ENCODE peak calls at places on chromosomes 5 and 9, in six cellular contexts. One of them, this sample, is unnamed.

GRCh38 chr5:145991044-145991575 is 54.7 kb downstream of the SH3RF2 start:
- DNase-seq in breast epithelium: no peak
- DNase-seq in A549: no peak
- DNase-seq in right atrium auricular region: no peak
- DNase-seq in upper lobe of right lung: no peak
- DNase-seq in pancreas: no peak
- DNase-seq in this sample: peak; percentile 80

GRCh38 chr5:82538339-82539034 is 260.3 kb upstream of the RPS23 start:
- DNase-seq in breast epithelium: no peak
- DNase-seq in A549: no peak
- DNase-seq in right atrium auricular region: no peak
- DNase-seq in upper lobe of right lung: no peak
- DNase-seq in pancreas: no peak
- DNase-seq in this sample: peak; percentile 88

GRCh38 chr5:51678335-51678734 is 295.1 kb downstream of the ISL1 start:
- DNase-seq in breast epithelium: no peak
- DNase-seq in A549: no peak
- DNase-seq in right atrium auricular region: no peak
- DNase-seq in upper lobe of right lung: no peak
- DNase-seq in pancreas: no peak
- DNase-seq in this sample: no peak

GRCh38 chr9:92650839-92651621 is 18.9 kb downstream of the IPPK start:
- DNase-seq in breast epithelium: no peak
- DNase-seq in A549: no peak
- DNase-seq in right atrium auricular region: no peak
- DNase-seq in upper lobe of right lung: peak; percentile 61
- DNase-seq in pancreas: no peak
- DNase-seq in this sample: peak; percentile 98

GRCh38 chr5:159673538-159673937 is 242.7 kb upstream of the ADRA1B start:
- DNase-seq in breast epithelium: no peak
- DNase-seq in A549: no peak
- DNase-seq in right atrium auricular region: no peak
- DNase-seq in upper lobe of right lung: no peak
- DNase-seq in pancreas: no peak
- DNase-seq in this sample: no peak

GRCh38 chr5:147857302-147858129 is 21.0 kb upstream of the SCGB3A2 start:
- DNase-seq in breast epithelium: peak; percentile 51
- DNase-seq in A549: peak; percentile 25
- DNase-seq in right atrium auricular region: peak; percentile 89
- DNase-seq in upper lobe of right lung: no peak
- DNase-seq in pancreas: peak; percentile 50
- DNase-seq in this sample: peak; percentile 71

GRCh38 chr9:135976531-135976930 is 15.4 kb upstream of the UBAC1 start:
- DNase-seq in breast epithelium: no peak
- DNase-seq in A549: no peak
- DNase-seq in right atrium auricular region: no peak
- DNase-seq in upper lobe of right lung: no peak
- DNase-seq in pancreas: no peak
- DNase-seq in this sample: no peak

GRCh38 chr9:137032893-137033292 is 1.0 kb upstream of the FUT7 start:
- DNase-seq in breast epithelium: no peak
- DNase-seq in A549: no peak
- DNase-seq in right atrium auricular region: peak; percentile 69
- DNase-seq in upper lobe of right lung: peak; percentile 76
- DNase-seq in pancreas: no peak
- DNase-seq in this sample: no peak

GRCh38 chr9:99601506-99601905 is 220.2 kb upstream of the NR4A3 start:
- DNase-seq in breast epithelium: no peak
- DNase-seq in A549: no peak
- DNase-seq in right atrium auricular region: no peak
- DNase-seq in upper lobe of right lung: no peak
- DNase-seq in pancreas: no peak
- DNase-seq in this sample: no peak

GRCh38 chr5:163614787-163615186 is 109.4 kb downstream of the MAT2B start:
- DNase-seq in breast epithelium: no peak
- DNase-seq in A549: no peak
- DNase-seq in right atrium auricular region: no peak
- DNase-seq in upper lobe of right lung: no peak
- DNase-seq in pancreas: no peak
- DNase-seq in this sample: no peak

GRCh38 chr5:7754997-7755596 is 95.8 kb downstream of the CFAP90 start:
- DNase-seq in breast epithelium: no peak
- DNase-seq in A549: peak; percentile 28
- DNase-seq in right atrium auricular region: no peak
- DNase-seq in upper lobe of right lung: peak; percentile 86
- DNase-seq in pancreas: peak; percentile 15
- DNase-seq in this sample: peak; percentile 47

GRCh38 chr9:6759114-6759977 is 1.6 kb downstream of the KDM4C start:
- DNase-seq in breast epithelium: no peak
- DNase-seq in A549: peak; percentile 38
- DNase-seq in right atrium auricular region: no peak
- DNase-seq in upper lobe of right lung: no peak
- DNase-seq in pancreas: no peak
- DNase-seq in this sample: no peak

GRCh38 chr5:173802670-173803165 is 85.4 kb upstream of the CPEB4 start:
- DNase-seq in breast epithelium: peak; percentile 28
- DNase-seq in A549: peak; percentile 54
- DNase-seq in right atrium auricular region: peak; percentile 66
- DNase-seq in upper lobe of right lung: peak; percentile 84
- DNase-seq in pancreas: no peak
- DNase-seq in this sample: peak; percentile 82

GRCh38 chr5:85985167-85985566 is 632.6 kb upstream of the COX7C start:
- DNase-seq in breast epithelium: no peak
- DNase-seq in A549: no peak
- DNase-seq in right atrium auricular region: no peak
- DNase-seq in upper lobe of right lung: no peak
- DNase-seq in pancreas: no peak
- DNase-seq in this sample: no peak

GRCh38 chr5:173554989-173555705 is 61.3 kb downstream of the BOD1 start:
- DNase-seq in breast epithelium: peak; percentile 38
- DNase-seq in A549: no peak
- DNase-seq in right atrium auricular region: no peak
- DNase-seq in upper lobe of right lung: no peak
- DNase-seq in pancreas: no peak
- DNase-seq in this sample: no peak

GRCh38 chr5:171422902-171423663 is 3.6 kb downstream of the FGF18 start:
- DNase-seq in breast epithelium: no peak
- DNase-seq in A549: no peak
- DNase-seq in right atrium auricular region: peak; percentile 57
- DNase-seq in upper lobe of right lung: no peak
- DNase-seq in pancreas: peak; percentile 1
- DNase-seq in this sample: no peak

GRCh38 chr9:109108318-109108717 is 11.4 kb downstream of the TMEM245 start:
- DNase-seq in breast epithelium: no peak
- DNase-seq in A549: no peak
- DNase-seq in right atrium auricular region: no peak
- DNase-seq in upper lobe of right lung: no peak
- DNase-seq in pancreas: no peak
- DNase-seq in this sample: peak; percentile 46

GRCh38 chr5:79172269-79172668 is 60.7 kb downstream of the BHMT start:
- DNase-seq in breast epithelium: no peak
- DNase-seq in A549: no peak
- DNase-seq in right atrium auricular region: no peak
- DNase-seq in upper lobe of right lung: no peak
- DNase-seq in pancreas: no peak
- DNase-seq in this sample: no peak

GRCh38 chr9:27204578-27204977 is 92.4 kb downstream of the EQTN start:
- DNase-seq in breast epithelium: no peak
- DNase-seq in A549: no peak
- DNase-seq in right atrium auricular region: no peak
- DNase-seq in upper lobe of right lung: no peak
- DNase-seq in pancreas: no peak
- DNase-seq in this sample: no peak

GRCh38 chr9:5665059-5665458 is 36.2 kb downstream of the RIC1 start:
- DNase-seq in breast epithelium: no peak
- DNase-seq in A549: no peak
- DNase-seq in right atrium auricular region: no peak
- DNase-seq in upper lobe of right lung: no peak
- DNase-seq in pancreas: no peak
- DNase-seq in this sample: peak; percentile 59

DNA sequence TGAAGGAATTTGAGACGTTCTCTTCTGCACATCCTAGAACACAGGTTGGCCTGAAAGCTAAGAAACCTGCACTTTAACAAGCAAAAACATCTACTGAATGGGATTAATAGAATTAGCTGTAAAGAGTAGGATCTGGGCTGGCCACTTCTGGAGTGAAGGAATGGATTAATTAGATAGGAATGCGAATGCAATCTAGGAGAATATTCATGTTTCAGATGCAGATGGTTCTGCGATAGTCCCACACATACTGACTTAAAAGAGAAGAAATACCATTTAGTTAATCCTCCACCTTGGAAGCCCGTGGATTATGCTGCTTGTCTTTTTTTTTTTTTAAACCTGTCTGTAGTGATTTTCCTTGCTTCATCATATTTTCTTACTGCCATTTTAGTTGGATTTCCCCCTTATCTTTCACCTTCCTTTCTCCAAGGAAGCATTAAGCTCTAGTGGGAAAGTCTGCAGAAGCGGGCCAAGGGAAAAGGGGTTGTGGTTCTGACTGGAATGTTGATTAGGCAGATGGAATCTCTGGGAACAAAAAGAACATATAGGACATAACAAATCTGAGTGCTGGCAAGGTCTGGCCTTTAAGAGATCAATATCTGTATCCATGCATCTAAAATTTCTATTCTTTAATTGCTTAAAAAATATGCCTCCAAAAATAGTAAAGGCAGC is 152.4 kb downstream of the ALDH1A1 start:
- DNase-seq in breast epithelium: no peak
- DNase-seq in A549: no peak
- DNase-seq in right atrium auricular region: no peak
- DNase-seq in upper lobe of right lung: no peak
- DNase-seq in pancreas: no peak
- DNase-seq in this sample: no peak
- TF ChIP-seq CTCF in breast epithelium: no peak
- TF ChIP-seq CTCF in A549: no peak
- TF ChIP-seq CTCF in right atrium auricular region: no peak
- TF ChIP-seq CTCF in upper lobe of right lung: no peak
- TF ChIP-seq CTCF in pancreas: no peak
- TF ChIP-seq CTCF in this sample: no peak

DNA sequence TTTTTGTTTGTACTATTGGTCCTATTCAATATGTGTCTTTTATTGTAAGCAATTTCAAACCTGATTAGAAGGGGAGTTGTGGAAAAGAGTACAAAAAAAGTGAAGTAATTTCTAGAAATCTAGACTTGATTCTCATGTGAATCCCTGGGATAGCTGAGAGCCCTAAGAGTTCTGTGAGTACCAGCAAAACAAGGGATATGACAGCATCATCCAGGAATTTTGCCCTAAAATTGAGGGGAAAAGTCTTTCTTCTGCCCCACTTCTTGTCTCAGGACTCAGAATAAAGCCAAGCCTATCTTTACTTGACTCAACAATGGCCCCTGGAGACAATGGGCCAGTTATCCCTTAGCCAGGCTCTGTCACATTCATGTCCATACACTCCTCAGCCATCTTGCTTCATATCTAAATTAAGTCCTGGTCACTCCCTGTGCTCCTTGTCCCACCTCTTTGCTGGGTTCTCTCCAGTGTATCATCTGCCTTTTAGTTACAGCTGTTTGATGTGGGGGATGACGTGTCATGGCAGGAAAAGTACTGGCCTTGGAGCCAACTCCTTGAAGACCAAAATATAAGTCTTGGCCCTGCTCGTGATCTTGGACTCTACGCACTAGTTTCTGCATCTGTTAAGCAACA is 81.2 kb downstream of the ADAMTS12 start:
- DNase-seq in breast epithelium: no peak
- DNase-seq in A549: no peak
- DNase-seq in right atrium auricular region: no peak
- DNase-seq in upper lobe of right lung: no peak
- DNase-seq in pancreas: no peak
- DNase-seq in this sample: peak; percentile 71
- H3K4me3 ChIP-seq in breast epithelium: no peak overlapping the region
- H3K4me3 ChIP-seq in A549: no peak overlapping the region
- H3K4me3 ChIP-seq in right atrium auricular region: no peak overlapping the region
- H3K4me3 ChIP-seq in upper lobe of right lung: no peak overlapping the region
- H3K4me3 ChIP-seq in pancreas: no peak overlapping the region
- H3K4me3 ChIP-seq in this sample: no peak overlapping the region

GRCh38 chr5:72456391-72457060 is 50.7 kb downstream of the ZNF366 start:
- DNase-seq in breast epithelium: no peak
- DNase-seq in A549: no peak
- DNase-seq in right atrium auricular region: no peak
- DNase-seq in upper lobe of right lung: no peak
- DNase-seq in pancreas: no peak
- DNase-seq in this sample: no peak

GRCh38 chr5:72453260-72453775 is 53.9 kb downstream of the ZNF366 start:
- DNase-seq in breast epithelium: no peak
- DNase-seq in A549: no peak
- DNase-seq in right atrium auricular region: no peak
- DNase-seq in upper lobe of right lung: no peak
- DNase-seq in pancreas: no peak
- DNase-seq in this sample: no peak

GRCh38 chr5:72455477-72455876 is 51.7 kb downstream of the ZNF366 start:
- DNase-seq in breast epithelium: no peak
- DNase-seq in A549: no peak
- DNase-seq in right atrium auricular region: no peak
- DNase-seq in upper lobe of right lung: no peak
- DNase-seq in pancreas: no peak
- DNase-seq in this sample: no peak

GRCh38 chr5:72452515-72453259 is 54.5 kb downstream of the ZNF366 start:
- DNase-seq in breast epithelium: peak; percentile 75
- DNase-seq in A549: peak; percentile 79
- DNase-seq in right atrium auricular region: peak; percentile 92
- DNase-seq in upper lobe of right lung: no peak
- DNase-seq in pancreas: peak; percentile 74
- DNase-seq in this sample: no peak

DNA sequence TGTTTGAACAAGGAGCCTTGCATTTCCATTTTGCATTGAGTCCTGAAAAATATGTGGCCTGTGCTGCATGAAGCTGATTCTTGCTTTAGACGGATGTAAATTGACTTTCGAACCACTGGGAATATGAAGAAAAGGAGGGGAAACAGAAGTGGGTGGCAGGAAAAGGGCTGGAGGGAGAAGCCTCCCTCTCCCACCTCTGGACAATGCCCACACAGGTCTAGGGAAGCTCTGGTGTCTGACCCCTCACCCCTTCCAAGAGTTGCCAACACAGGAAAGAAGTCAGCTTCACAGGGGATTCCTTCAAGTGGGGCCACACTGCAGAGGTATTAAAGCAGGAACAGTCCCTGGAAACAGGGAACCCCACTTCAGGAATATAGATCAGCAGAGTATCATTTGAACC is 52.2 kb downstream of the ZNF366 start:
- DNase-seq in breast epithelium: no peak
- DNase-seq in A549: no peak
- DNase-seq in right atrium auricular region: no peak
- DNase-seq in upper lobe of right lung: no peak
- DNase-seq in pancreas: no peak
- DNase-seq in this sample: no peak
- H3K27ac ChIP-seq in breast epithelium: no peak overlapping the region
- H3K27ac ChIP-seq in A549: peak overlapping the region; percentile 89
- H3K27ac ChIP-seq in right atrium auricular region: peak overlapping the region; percentile 94
- H3K27ac ChIP-seq in upper lobe of right lung: peak overlapping the region; percentile 86
- H3K27ac ChIP-seq in pancreas: no peak overlapping the region
- H3K27ac ChIP-seq in this sample: no peak overlapping the region

DNA sequence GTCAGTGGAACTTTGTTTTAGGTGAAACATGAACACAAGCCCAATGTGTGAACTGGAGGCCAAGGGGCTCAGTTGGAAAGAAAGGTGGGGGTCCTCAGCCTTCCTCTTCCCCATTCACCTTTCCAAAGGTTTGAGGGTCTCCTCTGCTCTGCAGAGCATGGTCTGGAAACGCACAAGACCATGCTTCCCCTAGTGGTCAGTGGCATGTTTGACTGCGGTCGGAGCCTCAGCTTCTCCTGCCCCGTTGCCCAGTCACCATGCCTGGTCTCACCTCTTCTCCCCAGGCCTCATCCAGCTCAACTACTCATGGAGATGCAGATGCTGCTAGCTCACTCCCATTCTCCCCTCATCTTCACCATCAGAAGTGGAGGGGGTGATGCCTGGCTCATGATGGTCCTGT is 340.3 kb downstream of the GADD45G start:
- DNase-seq in breast epithelium: no peak
- DNase-seq in A549: no peak
- DNase-seq in right atrium auricular region: peak; percentile 21
- DNase-seq in upper lobe of right lung: no peak
- DNase-seq in pancreas: no peak
- DNase-seq in this sample: no peak
- TF ChIP-seq CTCF in breast epithelium: no peak
- TF ChIP-seq CTCF in A549: no peak
- TF ChIP-seq CTCF in right atrium auricular region: no peak
- TF ChIP-seq CTCF in upper lobe of right lung: peak; percentile 14
- TF ChIP-seq CTCF in pancreas: no peak
- TF ChIP-seq CTCF in this sample: peak; percentile 6

This sample was measured in cardiac muscle cell.